ENCODE peak calls at places on chromosomes 4 and X, in eight cellular contexts. One of them, this sample, is unnamed.
A peak's percentile ranks its signal among the peaks of the same experiment; 100 is the strongest.

GRCh38 chrX:153922932-153923857 is 2.9 kb downstream of the ARHGAP4 start:
- DNase-seq in transverse colon: peak; percentile 72
- DNase-seq in aorta: peak; percentile 93
- DNase-seq in OCI-LY7: no peak
- DNase-seq in naive thymus-derived CD4-positive, alpha-beta T cell: no peak
- DNase-seq in thyroid gland: peak; percentile 87
- DNase-seq in kidney: peak; percentile 85
- DNase-seq in AG04450: peak; percentile 20
- DNase-seq in this sample: no peak

GRCh38 chr4:40473578-40474388 is 138.7 kb downstream of the CHRNA9 start:
- DNase-seq in aorta: no peak
- DNase-seq in transverse colon: peak; percentile 62
- DNase-seq in thyroid gland: no peak
- DNase-seq in AG04450: no peak
- DNase-seq in kidney: no peak
- DNase-seq in OCI-LY7: no peak
- DNase-seq in naive thymus-derived CD4-positive, alpha-beta T cell: no peak
- DNase-seq in this sample: no peak

GRCh38 chr4:159413252-159413941 is 310.5 kb downstream of the RAPGEF2 start:
- DNase-seq in thyroid gland: no peak
- DNase-seq in OCI-LY7: no peak
- DNase-seq in AG04450: no peak
- DNase-seq in kidney: no peak
- DNase-seq in aorta: no peak
- DNase-seq in naive thymus-derived CD4-positive, alpha-beta T cell: no peak
- DNase-seq in transverse colon: no peak
- DNase-seq in this sample: no peak

GRCh38 chr4:88158360-88159136 is at the start of gene ABCG2:
- DNase-seq in OCI-LY7: no peak
- DNase-seq in thyroid gland: peak; percentile 10
- DNase-seq in kidney: peak; percentile 79
- DNase-seq in aorta: peak; percentile 85
- DNase-seq in naive thymus-derived CD4-positive, alpha-beta T cell: peak; percentile 11
- DNase-seq in AG04450: peak; percentile 23
- DNase-seq in transverse colon: peak; percentile 58
- DNase-seq in this sample: no peak

GRCh38 chr4:18366762-18367358 is 345.3 kb upstream of the LCORL start:
- DNase-seq in transverse colon: no peak
- DNase-seq in kidney: no peak
- DNase-seq in thyroid gland: no peak
- DNase-seq in naive thymus-derived CD4-positive, alpha-beta T cell: no peak
- DNase-seq in OCI-LY7: peak; percentile 39
- DNase-seq in AG04450: no peak
- DNase-seq in aorta: no peak
- DNase-seq in this sample: no peak

GRCh38 chr4:26081795-26082498 is 167.9 kb downstream of the SMIM20 start:
- DNase-seq in thyroid gland: no peak
- DNase-seq in aorta: no peak
- DNase-seq in kidney: no peak
- DNase-seq in AG04450: no peak
- DNase-seq in OCI-LY7: peak; percentile 68
- DNase-seq in transverse colon: no peak
- DNase-seq in naive thymus-derived CD4-positive, alpha-beta T cell: peak; percentile 21
- DNase-seq in this sample: no peak

GRCh38 chrX:143634701-143635442 is 1.0 kb downstream of the SLITRK4 start:
- DNase-seq in kidney: peak; percentile 54
- DNase-seq in AG04450: no peak
- DNase-seq in transverse colon: no peak
- DNase-seq in OCI-LY7: no peak
- DNase-seq in naive thymus-derived CD4-positive, alpha-beta T cell: no peak
- DNase-seq in aorta: peak; percentile 71
- DNase-seq in thyroid gland: peak; percentile 5
- DNase-seq in this sample: no peak

GRCh38 chr4:136644279-136644678 is 888.0 kb downstream of the PCDH18 start:
- DNase-seq in aorta: no peak
- DNase-seq in OCI-LY7: no peak
- DNase-seq in kidney: no peak
- DNase-seq in naive thymus-derived CD4-positive, alpha-beta T cell: no peak
- DNase-seq in AG04450: no peak
- DNase-seq in thyroid gland: no peak
- DNase-seq in transverse colon: no peak
- DNase-seq in this sample: no peak

GRCh38 chrX:135522878-135523693 is 2.6 kb downstream of the INTS6L start:
- DNase-seq in kidney: no peak
- DNase-seq in thyroid gland: no peak
- DNase-seq in naive thymus-derived CD4-positive, alpha-beta T cell: no peak
- DNase-seq in aorta: no peak
- DNase-seq in OCI-LY7: no peak
- DNase-seq in AG04450: no peak
- DNase-seq in transverse colon: no peak
- DNase-seq in this sample: no peak

GRCh38 chr4:77199701-77200100 is 42.7 kb downstream of the CCNG2 start:
- DNase-seq in OCI-LY7: no peak
- DNase-seq in thyroid gland: no peak
- DNase-seq in aorta: no peak
- DNase-seq in AG04450: no peak
- DNase-seq in kidney: no peak
- DNase-seq in naive thymus-derived CD4-positive, alpha-beta T cell: no peak
- DNase-seq in transverse colon: no peak
- DNase-seq in this sample: no peak

GRCh38 chrX:150052226-150052625 is 113.9 kb upstream of the EOLA2 start:
- DNase-seq in kidney: no peak
- DNase-seq in transverse colon: no peak
- DNase-seq in AG04450: no peak
- DNase-seq in OCI-LY7: no peak
- DNase-seq in thyroid gland: no peak
- DNase-seq in naive thymus-derived CD4-positive, alpha-beta T cell: no peak
- DNase-seq in aorta: no peak
- DNase-seq in this sample: no peak

GRCh38 chr4:18111100-18111499 is 89.5 kb upstream of the LCORL start:
- DNase-seq in aorta: no peak
- DNase-seq in AG04450: no peak
- DNase-seq in OCI-LY7: no peak
- DNase-seq in thyroid gland: no peak
- DNase-seq in naive thymus-derived CD4-positive, alpha-beta T cell: no peak
- DNase-seq in kidney: no peak
- DNase-seq in transverse colon: no peak
- DNase-seq in this sample: no peak

GRCh38 chr4:40475609-40476008 is 140.5 kb downstream of the CHRNA9 start:
- DNase-seq in OCI-LY7: no peak
- DNase-seq in AG04450: no peak
- DNase-seq in thyroid gland: no peak
- DNase-seq in naive thymus-derived CD4-positive, alpha-beta T cell: no peak
- DNase-seq in kidney: no peak
- DNase-seq in aorta: no peak
- DNase-seq in transverse colon: peak; percentile 47
- DNase-seq in this sample: no peak

GRCh38 chr4:86484241-86484640 is 109.9 kb upstream of the PTPN13 start:
- DNase-seq in aorta: no peak
- DNase-seq in kidney: no peak
- DNase-seq in OCI-LY7: no peak
- DNase-seq in thyroid gland: no peak
- DNase-seq in naive thymus-derived CD4-positive, alpha-beta T cell: no peak
- DNase-seq in transverse colon: no peak
- DNase-seq in AG04450: no peak
- DNase-seq in this sample: no peak

GRCh38 chrX:105698386-105698785 is 124.0 kb upstream of the NRK start:
- DNase-seq in thyroid gland: no peak
- DNase-seq in aorta: no peak
- DNase-seq in AG04450: no peak
- DNase-seq in naive thymus-derived CD4-positive, alpha-beta T cell: no peak
- DNase-seq in transverse colon: no peak
- DNase-seq in kidney: no peak
- DNase-seq in OCI-LY7: no peak
- DNase-seq in this sample: no peak

GRCh38 chrX:48794993-48795501 is 6.8 kb upstream of the HDAC6 start:
- DNase-seq in kidney: peak; percentile 77
- DNase-seq in OCI-LY7: no peak
- DNase-seq in AG04450: peak; percentile 3
- DNase-seq in aorta: peak; percentile 51
- DNase-seq in naive thymus-derived CD4-positive, alpha-beta T cell: no peak
- DNase-seq in thyroid gland: no peak
- DNase-seq in transverse colon: no peak
- DNase-seq in this sample: no peak

GRCh38 chr4:127782275-127783025 is at the start of gene HSPA4L:
- DNase-seq in thyroid gland: peak; percentile 86
- DNase-seq in transverse colon: peak; percentile 31
- DNase-seq in OCI-LY7: peak; percentile 15
- DNase-seq in AG04450: no peak
- DNase-seq in naive thymus-derived CD4-positive, alpha-beta T cell: peak; percentile 17
- DNase-seq in aorta: no peak
- DNase-seq in kidney: peak; percentile 76
- DNase-seq in this sample: peak; percentile 65

GRCh38 chrX:47518105-47518504 is 35.1 kb upstream of the ZNF41 start:
- DNase-seq in transverse colon: no peak
- DNase-seq in thyroid gland: no peak
- DNase-seq in naive thymus-derived CD4-positive, alpha-beta T cell: no peak
- DNase-seq in AG04450: no peak
- DNase-seq in kidney: no peak
- DNase-seq in OCI-LY7: no peak
- DNase-seq in aorta: no peak
- DNase-seq in this sample: no peak

GRCh38 chr4:88137112-88137511 is 21.3 kb downstream of the ABCG2 start:
- DNase-seq in kidney: no peak
- DNase-seq in OCI-LY7: no peak
- DNase-seq in naive thymus-derived CD4-positive, alpha-beta T cell: no peak
- DNase-seq in AG04450: no peak
- DNase-seq in thyroid gland: no peak
- DNase-seq in aorta: no peak
- DNase-seq in transverse colon: no peak
- DNase-seq in this sample: no peak

GRCh38 chr4:174225247-174226054 is 58.0 kb downstream of the FBXO8 start:
- DNase-seq in transverse colon: no peak
- DNase-seq in thyroid gland: no peak
- DNase-seq in kidney: no peak
- DNase-seq in AG04450: no peak
- DNase-seq in OCI-LY7: no peak
- DNase-seq in naive thymus-derived CD4-positive, alpha-beta T cell: no peak
- DNase-seq in aorta: no peak
- DNase-seq in this sample: no peak

GRCh38 chr4:174224550-174224949 is 58.9 kb downstream of the FBXO8 start:
- DNase-seq in OCI-LY7: no peak
- DNase-seq in thyroid gland: no peak
- DNase-seq in transverse colon: no peak
- DNase-seq in naive thymus-derived CD4-positive, alpha-beta T cell: no peak
- DNase-seq in AG04450: no peak
- DNase-seq in aorta: no peak
- DNase-seq in kidney: no peak
- DNase-seq in this sample: no peak

GRCh38 chr4:174230680-174231079 is 52.8 kb downstream of the FBXO8 start:
- DNase-seq in thyroid gland: no peak
- DNase-seq in naive thymus-derived CD4-positive, alpha-beta T cell: no peak
- DNase-seq in OCI-LY7: no peak
- DNase-seq in transverse colon: no peak
- DNase-seq in aorta: no peak
- DNase-seq in kidney: no peak
- DNase-seq in AG04450: no peak
- DNase-seq in this sample: no peak

GRCh38 chr4:174228988-174229387 is 54.5 kb downstream of the FBXO8 start:
- DNase-seq in kidney: no peak
- DNase-seq in naive thymus-derived CD4-positive, alpha-beta T cell: no peak
- DNase-seq in AG04450: no peak
- DNase-seq in OCI-LY7: no peak
- DNase-seq in transverse colon: no peak
- DNase-seq in aorta: no peak
- DNase-seq in thyroid gland: no peak
- DNase-seq in this sample: no peak

GRCh38 chr4:174230148-174230547 is 53.3 kb downstream of the FBXO8 start:
- DNase-seq in kidney: no peak
- DNase-seq in OCI-LY7: no peak
- DNase-seq in transverse colon: no peak
- DNase-seq in naive thymus-derived CD4-positive, alpha-beta T cell: no peak
- DNase-seq in aorta: no peak
- DNase-seq in AG04450: no peak
- DNase-seq in thyroid gland: no peak
- DNase-seq in this sample: no peak
- H3K27ac ChIP-seq in kidney: no peak overlapping the region
- H3K27ac ChIP-seq in OCI-LY7: no peak overlapping the region
- H3K27ac ChIP-seq in transverse colon: no peak overlapping the region
- H3K27ac ChIP-seq in naive thymus-derived CD4-positive, alpha-beta T cell: no peak overlapping the region
- H3K27ac ChIP-seq in aorta: no peak overlapping the region
- H3K27ac ChIP-seq in AG04450: no peak overlapping the region
- H3K27ac ChIP-seq in thyroid gland: no peak overlapping the region
- H3K27ac ChIP-seq in this sample: no peak overlapping the region

DNA sequence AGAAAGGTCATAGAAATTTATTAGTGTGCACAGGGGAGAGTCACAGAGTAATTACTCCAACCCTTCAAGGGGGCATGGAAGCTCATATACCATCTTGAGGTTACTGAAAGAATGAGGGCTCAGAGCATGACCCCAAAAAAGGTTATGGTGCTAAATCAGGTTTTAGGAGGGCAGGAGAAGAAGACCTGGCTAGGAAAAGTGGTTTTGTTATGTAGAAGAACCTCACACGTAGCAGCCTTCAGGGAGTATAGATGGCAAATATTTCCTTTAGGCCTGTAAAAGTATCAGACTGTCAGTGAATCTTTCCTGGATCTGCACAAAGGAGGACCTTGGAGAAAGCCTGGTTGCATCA is 102.0 kb upstream of the PDE5A start:
- DNase-seq in thyroid gland: no peak
- DNase-seq in kidney: no peak
- DNase-seq in OCI-LY7: no peak
- DNase-seq in AG04450: no peak
- DNase-seq in aorta: no peak
- DNase-seq in transverse colon: no peak
- DNase-seq in naive thymus-derived CD4-positive, alpha-beta T cell: no peak
- DNase-seq in this sample: no peak
- H3K27ac ChIP-seq in thyroid gland: no peak overlapping the region
- H3K27ac ChIP-seq in kidney: no peak overlapping the region
- H3K27ac ChIP-seq in OCI-LY7: no peak overlapping the region
- H3K27ac ChIP-seq in AG04450: peak overlapping the region; percentile 48
- H3K27ac ChIP-seq in aorta: peak overlapping the region; percentile 99
- H3K27ac ChIP-seq in transverse colon: peak overlapping the region; percentile 21
- H3K27ac ChIP-seq in naive thymus-derived CD4-positive, alpha-beta T cell: no peak overlapping the region
- H3K27ac ChIP-seq in this sample: peak overlapping the region; percentile 98

GRCh38 chr4:140635606-140636005 is 66.8 kb upstream of the UCP1 start:
- DNase-seq in thyroid gland: peak; percentile 24
- DNase-seq in transverse colon: peak; percentile 79
- DNase-seq in aorta: no peak
- DNase-seq in kidney: peak; percentile 71
- DNase-seq in AG04450: no peak
- DNase-seq in OCI-LY7: no peak
- DNase-seq in naive thymus-derived CD4-positive, alpha-beta T cell: no peak
- DNase-seq in this sample: no peak
- H3K27ac ChIP-seq in thyroid gland: no peak overlapping the region
- H3K27ac ChIP-seq in transverse colon: no peak overlapping the region
- H3K27ac ChIP-seq in aorta: no peak overlapping the region
- H3K27ac ChIP-seq in kidney: peak overlapping the region; percentile 39
- H3K27ac ChIP-seq in AG04450: no peak overlapping the region
- H3K27ac ChIP-seq in OCI-LY7: no peak overlapping the region
- H3K27ac ChIP-seq in naive thymus-derived CD4-positive, alpha-beta T cell: no peak overlapping the region
- H3K27ac ChIP-seq in this sample: no peak overlapping the region

DNA sequence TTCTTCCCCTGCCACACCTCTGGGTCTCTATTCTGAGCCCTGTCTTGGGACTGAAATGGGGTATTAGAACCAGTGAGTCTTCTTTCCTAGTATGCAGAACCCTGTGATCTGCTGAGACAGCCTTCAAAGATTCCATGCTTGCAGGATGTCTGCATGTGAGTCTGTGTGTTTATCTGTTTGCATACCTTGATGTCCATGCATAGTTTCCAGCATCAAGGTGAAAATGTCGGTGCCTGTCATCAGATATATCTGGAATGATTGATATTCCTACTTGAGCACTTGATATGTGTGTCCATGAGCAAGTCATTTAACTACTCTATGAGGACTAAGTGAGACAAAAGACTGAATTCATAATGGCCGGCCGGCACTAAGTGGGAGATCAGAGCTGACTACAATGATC is 117.0 kb upstream of the HS3ST1 start:
- DNase-seq in AG04450: no peak
- DNase-seq in thyroid gland: no peak
- DNase-seq in OCI-LY7: no peak
- DNase-seq in naive thymus-derived CD4-positive, alpha-beta T cell: no peak
- DNase-seq in aorta: no peak
- DNase-seq in transverse colon: no peak
- DNase-seq in kidney: no peak
- DNase-seq in this sample: no peak
- H3K27ac ChIP-seq in AG04450: no peak overlapping the region
- H3K27ac ChIP-seq in thyroid gland: no peak overlapping the region
- H3K27ac ChIP-seq in OCI-LY7: no peak overlapping the region
- H3K27ac ChIP-seq in naive thymus-derived CD4-positive, alpha-beta T cell: no peak overlapping the region
- H3K27ac ChIP-seq in aorta: no peak overlapping the region
- H3K27ac ChIP-seq in transverse colon: no peak overlapping the region
- H3K27ac ChIP-seq in kidney: no peak overlapping the region
- H3K27ac ChIP-seq in this sample: no peak overlapping the region